ENCODE peak calls at places on chromosome 21, in five cellular contexts. V, R, S, U and L are unnamed samples. For H3K4me1 and H3K27me3, the result is how much of the 10 kb centered on the place peaks cover.

GRCh38 chr21:29481081-29481480 is 182.4 kb downstream of the BACH1 start:
- DNase-seq in V (no peak), R (no peak), S (no peak), U (no peak), L (no peak)

GRCh38 chr21:41560701-41561158 is 52.8 kb upstream of the TMPRSS2 start:
- DNase-seq in U (no peak), R (no peak), S (no peak), V (no peak), L (no peak)

GRCh38 chr21:19236209-19236608 is 832.6 kb upstream of the TMPRSS15 start:
- DNase-seq in U (no peak), V (no peak), R (no peak), S (no peak), L (no peak)

GRCh38 chr21:18369115-18369514 is 34.5 kb downstream of the TMPRSS15 start:
- DNase-seq in R (no peak), V (no peak), S (no peak), U (no peak), L (no peak)

GRCh38 chr21:46555678-46556077 is 49.2 kb downstream of the S100B start:
- DNase-seq in R (no peak), S (peak), V (no peak), U (no peak), L (peak)

GRCh38 chr21:41868062-41868710 is 11.0 kb downstream of the PRDM15 start:
- DNase-seq in U (no peak), S (no peak), R (no peak), V (no peak), L (no peak)

GRCh38 chr21:30408782-30409494 is 13.1 kb downstream of the KRTAP13-1 start:
- DNase-seq in R (peak), V (peak), U (no peak), S (peak), L (no peak)

GRCh38 chr21:42091899-42092508 is 20.9 kb downstream of the UMODL1 start:
- DNase-seq in V (no peak), S (no peak), U (no peak), R (no peak), L (peak)

GRCh38 chr21:31203371-31204054 is 140.5 kb downstream of the TIAM1 start:
- DNase-seq in U (no peak), R (no peak), S (no peak), V (peak), L (no peak)

GRCh38 chr21:45334591-45335081 is 46.9 kb upstream of the POFUT2 start:
- DNase-seq in U (no peak), R (peak), S (no peak), V (no peak), L (peak)
- H3K4me1 ChIP-seq in U (under half), R (under half), S (under half), V (under half), L (under half)

GRCh38 chr21:39034590-39035536 is 148.4 kb downstream of the PSMG1 start:
- DNase-seq in V (no peak), R (no peak), U (no peak), S (no peak), L (peak)

GRCh38 chr21:39040494-39041110 is 142.6 kb downstream of the PSMG1 start:
- DNase-seq in S (no peak), U (no peak), R (no peak), V (peak), L (peak)

GRCh38 chr21:39033878-39034589 is 149.2 kb downstream of the PSMG1 start:
- DNase-seq in R (peak), V (peak), U (no peak), S (peak), L (peak)

GRCh38 chr21:39036581-39036980 is 146.7 kb downstream of the PSMG1 start:
- DNase-seq in S (no peak), U (no peak), V (no peak), R (no peak), L (peak)

DNA sequence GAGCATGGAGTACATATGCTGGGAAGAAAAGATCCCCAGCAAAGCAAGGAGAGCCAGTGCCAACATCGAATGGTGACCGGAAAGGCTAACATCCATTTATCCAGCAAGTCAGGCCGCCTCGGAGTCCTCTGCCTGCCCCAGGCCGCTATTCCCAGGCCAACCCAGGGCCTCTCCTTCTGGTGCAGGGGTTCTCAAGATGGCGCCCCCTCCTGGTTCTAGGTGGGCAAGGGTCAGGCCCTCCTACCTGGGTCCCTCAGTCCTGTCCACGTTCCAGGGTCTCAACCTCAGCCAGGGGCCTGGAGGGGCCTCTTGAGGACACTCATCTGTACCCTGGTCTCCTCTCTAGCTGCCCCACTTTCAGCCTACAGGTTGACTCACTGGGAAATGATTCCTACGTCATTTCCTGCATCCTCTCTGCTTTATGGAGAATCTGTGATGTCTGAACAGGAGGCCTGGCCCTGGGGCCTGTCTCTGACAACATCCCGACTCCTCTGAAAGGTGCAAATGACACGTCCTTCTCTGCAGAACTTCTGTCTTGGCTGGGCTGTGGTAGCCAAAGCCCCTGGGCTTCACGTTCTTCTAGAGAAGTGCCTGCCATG is 145.3 kb downstream of the PSMG1 start:
- DNase-seq in S (no peak), V (no peak), U (no peak), R (no peak), L (no peak)
- H3K27ac ChIP-seq in S (no peak), V (no peak), U (no peak), R (no peak), L (no peak)

GRCh38 chr21:33071878-33072306 is 2.0 kb downstream of the OLIG1 start:
- DNase-seq in S (no peak), U (no peak), R (no peak), V (peak), L (no peak)
- H3K27me3 ChIP-seq in S (under half), U (under half), R (half or more), V (half or more), L (under half)

GRCh38 chr21:43295016-43295958 is 126.5 kb downstream of the CRYAA start:
- DNase-seq in R (no peak), U (no peak), S (no peak), V (no peak), L (peak)
- H3K4me1 ChIP-seq in R (under half), U (under half), S (under half), V (under half), L (under half)

DNA sequence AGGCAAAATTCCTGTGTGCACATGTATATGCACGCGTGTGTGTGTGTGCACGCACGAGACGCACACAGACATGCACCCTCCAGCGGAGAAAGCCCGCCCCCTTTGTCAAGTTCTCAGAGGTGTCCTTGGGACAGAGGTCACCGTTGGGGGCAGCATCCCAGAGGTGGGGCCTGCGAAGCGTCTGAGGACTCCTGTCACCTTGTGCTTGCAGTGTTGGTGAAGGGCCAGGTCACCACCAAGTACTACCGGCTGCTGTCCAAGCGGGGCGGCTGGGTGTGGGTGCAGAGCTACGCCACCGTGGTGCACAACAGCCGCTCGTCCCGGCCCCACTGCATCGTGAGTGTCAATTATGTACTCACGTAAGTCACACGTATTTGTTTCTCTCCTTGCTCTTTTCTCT is 42.6 kb downstream of the SIM2 start:
- DNase-seq in R (no peak), S (no peak), V (no peak), U (no peak), L (no peak)
- H3K27ac ChIP-seq in R (no peak), S (no peak), V (no peak), U (no peak), L (no peak)

DNA sequence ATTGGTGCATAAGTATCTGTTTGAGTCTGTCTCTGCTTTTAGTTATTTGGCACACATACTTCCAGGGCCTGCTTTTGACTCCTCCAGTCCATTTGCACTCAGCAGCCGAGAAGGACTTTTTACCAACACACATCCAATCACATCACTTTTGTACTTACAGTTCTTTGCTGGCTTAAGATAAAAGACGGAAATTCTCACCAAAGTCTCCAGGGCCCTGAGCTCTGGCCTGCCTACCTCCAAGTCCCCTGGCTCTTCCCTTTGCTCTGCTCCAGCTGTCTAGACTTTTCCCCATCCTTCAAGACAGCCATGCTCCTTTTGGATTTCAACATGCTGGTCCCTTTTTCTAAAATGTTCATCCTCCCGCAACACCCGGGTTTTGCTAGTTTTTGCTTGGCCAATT is 2.2 kb upstream of the EVA1C start:
- DNase-seq in S (no peak), U (no peak), R (no peak), V (peak), L (no peak)
- H3K27me3 ChIP-seq in S (under half), U (under half), R (under half), V (half or more), L (under half)